ENCODE peak calls at places on chromosomes 13 and 19, in seven cellular contexts. Q, B, N, S, L, W and H are unnamed samples.

GRCh38 chr19:27774337-27774736 is 1438.6 kb downstream of the UQCRFS1 start:
- DNase-seq in L (no peak), W (no peak), N (no peak), Q (no peak), B (peak), S (no peak), H (no peak)

GRCh38 chr13:34172048-34172447 is 354.1 kb downstream of the RFC3 start:
- DNase-seq in N (no peak), S (no peak), B (peak), Q (no peak), L (no peak), W (no peak), H (no peak)

GRCh38 chr13:20441066-20441465 is 84.6 kb downstream of the CRYL1 start:
- DNase-seq in W (no peak), Q (no peak), L (no peak), S (no peak), B (no peak), N (no peak), H (no peak)

GRCh38 chr13:51154029-51154555 is 43.0 kb upstream of the C13orf42 start:
- DNase-seq in Q (no peak), B (peak), L (no peak), S (no peak), N (no peak), W (no peak), H (no peak)

GRCh38 chr19:56015756-56016155 is 29.2 kb downstream of the NLRP5 start:
- DNase-seq in B (peak), S (no peak), L (no peak), W (no peak), Q (no peak), N (no peak), H (no peak)

GRCh38 chr13:96998071-96998470 is 3.8 kb upstream of the OXGR1 start:
- DNase-seq in B (no peak), S (no peak), L (no peak), N (no peak), W (no peak), Q (no peak), H (no peak)

GRCh38 chr19:51749979-51750378 is 1.7 kb downstream of the FPR1 start:
- DNase-seq in N (no peak), Q (no peak), W (no peak), L (no peak), B (peak), S (no peak), H (no peak)

GRCh38 chr13:31920301-31920818 is 111.2 kb upstream of the FRY start:
- DNase-seq in S (no peak), B (peak), N (no peak), W (no peak), L (no peak), Q (no peak), H (no peak)

GRCh38 chr13:100646030-100646673 is 28.4 kb downstream of the TMTC4 start:
- DNase-seq in S (no peak), W (no peak), Q (no peak), L (no peak), N (no peak), B (peak), H (peak)

GRCh38 chr19:50967924-50968708 is 1.3 kb downstream of the KLK6 start:
- DNase-seq in S (no peak), B (no peak), W (no peak), N (no peak), Q (no peak), L (no peak), H (peak)

GRCh38 chr19:17209126-17210036 is 5.8 kb upstream of the USE1 start:
- DNase-seq in Q (no peak), S (no peak), W (peak), N (peak), B (peak), L (no peak), H (peak)

GRCh38 chr13:70249332-70250064 is 141.2 kb upstream of the KLHL1 start:
- DNase-seq in L (no peak), B (peak), N (no peak), Q (no peak), S (no peak), W (no peak), H (no peak)

GRCh38 chr19:11399667-11400066 is 15.6 kb upstream of the EPOR start:
- DNase-seq in L (no peak), N (no peak), W (no peak), Q (no peak), B (no peak), S (no peak), H (no peak)

GRCh38 chr19:2983351-2984195 is 6.2 kb downstream of the TLE6 start:
- DNase-seq in B (peak), L (no peak), W (no peak), S (no peak), Q (peak), N (peak), H (peak)

GRCh38 chr13:80082396-80083096 is 258.4 kb downstream of the SPRY2 start:
- DNase-seq in L (no peak), S (no peak), N (no peak), Q (no peak), B (peak), W (no peak), H (no peak)

GRCh38 chr13:29182216-29182615 is 362.1 kb downstream of the MTUS2 start:
- DNase-seq in S (no peak), L (no peak), Q (no peak), B (no peak), N (no peak), W (no peak), H (no peak)

GRCh38 chr13:50275392-50276063 is 260.3 kb downstream of the KCNRG start:
- DNase-seq in L (no peak), W (no peak), S (no peak), B (peak), N (no peak), Q (no peak), H (no peak)

GRCh38 chr13:75825161-75825560 is 189.0 kb downstream of the LMO7 start:
- DNase-seq in N (no peak), W (no peak), L (no peak), S (no peak), Q (no peak), B (no peak), H (peak)

GRCh38 chr19:51441410-51442390 is 16.6 kb downstream of the SIGLEC8 start:
- DNase-seq in W (peak), B (no peak), L (no peak), N (peak), Q (no peak), S (no peak), H (no peak)

GRCh38 chr13:113744197-113745000 is 14.6 kb upstream of the TMEM255B start:
- DNase-seq in S (no peak), W (peak), N (no peak), L (no peak), Q (no peak), B (no peak), H (no peak)

GRCh38 chr13:23007430-23007829 is 173.3 kb upstream of the SGCG start:
- DNase-seq in B (no peak), S (no peak), W (no peak), Q (peak), L (no peak), N (no peak), H (no peak)

GRCh38 chr13:106393776-106394175 is 141.7 kb downstream of the EFNB2 start:
- DNase-seq in N (no peak), S (no peak), W (no peak), Q (no peak), B (peak), L (no peak), H (no peak)

GRCh38 chr19:4493104-4493928 is 21.2 kb downstream of the HDGFL2 start:
- DNase-seq in N (no peak), L (no peak), B (no peak), S (no peak), Q (no peak), W (no peak), H (peak)

GRCh38 chr13:100334209-100334608 is 245.3 kb downstream of the PCCA start:
- DNase-seq in L (no peak), N (no peak), S (no peak), B (no peak), Q (no peak), W (no peak), H (no peak)

DNA sequence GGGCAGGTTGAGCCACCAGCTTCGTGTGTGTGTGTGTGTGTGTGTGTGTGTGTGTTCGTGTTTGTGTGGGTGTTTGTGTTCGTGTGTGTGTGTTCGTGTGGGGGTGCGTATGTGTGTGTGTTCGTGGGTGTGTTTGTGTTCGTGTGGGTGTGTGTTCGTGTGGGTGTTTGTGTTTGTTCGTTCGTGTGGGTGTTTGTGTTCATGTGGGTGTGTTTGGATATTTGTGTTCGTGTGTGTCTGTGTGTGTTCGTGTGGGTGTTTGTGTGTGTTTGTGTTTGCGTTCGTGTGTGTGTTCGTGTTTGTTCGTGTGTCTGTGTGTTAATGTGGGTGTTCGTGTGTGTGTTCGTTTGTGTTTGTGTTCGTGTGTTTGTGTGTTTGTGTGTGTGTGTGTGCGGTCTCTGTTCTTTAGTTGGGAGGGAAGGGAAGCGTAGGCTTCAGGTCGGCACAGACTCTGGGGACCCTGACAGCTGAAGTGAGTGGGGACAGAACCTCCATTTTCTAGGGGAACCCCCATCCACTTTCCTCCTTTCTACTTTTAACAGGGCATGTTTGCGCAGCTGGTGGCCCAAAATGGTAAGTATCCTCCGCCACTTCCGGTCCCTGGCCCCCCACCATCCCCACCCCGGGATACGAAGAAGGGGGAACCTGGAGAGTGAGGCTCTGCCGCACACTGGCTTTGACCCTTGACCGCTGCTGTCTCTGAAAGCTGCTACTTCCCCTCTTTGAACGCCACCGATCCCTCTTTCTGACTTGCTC is 1.6 kb downstream of the TNFSF9 start:
- DNase-seq in L (no peak), W (peak), B (no peak), S (no peak), N (peak), Q (no peak), H (peak)
- H3K4me3 ChIP-seq in L (peak), W (no peak), B (no peak), S (peak), N (no peak), Q (no peak), H (peak)

DNA sequence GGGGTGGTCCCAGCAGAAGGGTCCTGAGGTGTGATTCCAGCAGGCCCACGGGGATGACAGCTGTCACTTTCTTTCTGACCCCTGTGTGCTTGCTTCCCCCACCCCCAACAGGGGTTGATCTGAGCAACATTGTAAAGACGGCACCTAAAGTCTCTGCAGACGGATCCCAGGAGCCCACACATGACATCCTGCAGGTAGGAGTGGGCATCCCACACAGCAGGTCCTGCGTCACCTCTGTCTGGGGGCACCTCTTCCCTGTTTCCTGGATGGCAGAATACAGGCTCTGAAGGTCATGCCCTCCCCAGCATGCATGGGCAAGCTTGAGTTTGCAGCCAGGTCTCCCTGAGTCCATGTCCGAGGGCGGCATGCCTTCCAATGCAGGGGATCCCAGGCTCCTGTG is 10.5 kb downstream of the ARMC6 start:
- DNase-seq in B (no peak), L (no peak), W (no peak), Q (no peak), S (no peak), N (no peak), H (no peak)
- H3K4me3 ChIP-seq in B (no peak), L (no peak), W (no peak), Q (no peak), S (no peak), N (no peak), H (no peak)

DNA sequence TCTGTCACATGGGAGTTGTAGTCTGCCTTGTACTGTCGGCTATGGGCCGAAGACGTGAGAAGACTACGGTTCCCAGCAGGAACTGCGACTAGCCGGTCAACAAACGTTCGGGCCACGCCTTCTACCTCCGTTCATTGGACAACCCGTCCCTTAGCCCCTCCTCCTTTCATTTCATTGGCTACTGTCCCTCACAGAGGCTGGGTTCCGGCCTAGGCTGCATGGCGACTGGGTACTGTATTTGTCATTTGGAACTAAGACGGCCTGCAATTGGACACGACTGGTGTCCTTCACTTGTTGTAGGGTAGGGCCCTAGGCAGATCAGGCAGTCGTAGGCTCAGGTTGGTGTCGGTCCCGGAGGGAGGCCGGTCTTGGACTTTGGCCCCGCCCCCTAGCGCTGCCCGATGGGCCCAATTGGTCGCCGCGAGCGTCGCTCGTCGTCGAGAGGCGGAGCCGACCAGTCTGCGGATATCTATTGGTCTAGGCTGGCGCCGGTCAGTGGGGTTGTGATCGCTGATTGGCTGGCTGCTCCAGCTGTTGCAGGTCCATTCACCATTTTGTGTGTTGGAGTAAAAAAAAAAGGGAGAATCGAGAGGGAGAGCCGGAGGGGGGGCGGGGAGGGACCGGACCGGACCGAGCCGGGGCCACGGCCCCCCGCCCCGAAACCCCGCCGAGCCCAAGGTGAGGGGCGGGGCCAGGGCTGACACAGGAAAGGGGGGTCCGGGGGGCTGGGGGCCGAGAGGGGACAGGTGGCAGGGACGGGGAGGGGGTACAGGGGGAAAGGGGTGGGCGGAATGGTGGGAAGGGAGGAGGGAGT is at the start of gene CIC:
- DNase-seq in N (peak), Q (peak), L (peak), W (peak), S (peak), B (peak), H (peak)
- H3K4me3 ChIP-seq in N (peak), Q (peak), L (peak), W (peak), S (peak), B (peak), H (peak)

GRCh38 chr13:44156294-44156658 is 217.3 kb upstream of the SERP2 start:
- DNase-seq in B (no peak), S (no peak), Q (no peak), N (no peak), W (no peak), L (no peak), H (no peak)
- H3K4me3 ChIP-seq in B (no peak), S (no peak), Q (peak), N (peak), W (no peak), L (peak), H (no peak)

GRCh38 chr19:49605605-49606004 is 14.6 kb downstream of the PRR12 start:
- DNase-seq in Q (no peak), W (no peak), L (no peak), N (no peak), S (no peak), B (no peak), H (no peak)
- H3K4me3 ChIP-seq in Q (no peak), W (no peak), L (no peak), N (no peak), S (no peak), B (no peak), H (no peak)

GRCh38 chr13:88303605-88304004 is 632.4 kb downstream of the SLITRK5 start:
- DNase-seq in Q (no peak), N (no peak), S (no peak), B (no peak), W (no peak), L (no peak), H (no peak)
- H3K4me3 ChIP-seq in Q (no peak), N (no peak), S (no peak), B (no peak), W (no peak), L (no peak), H (no peak)

GRCh38 chr19:49713236-49713845 is 22.4 kb downstream of the CPT1C start:
- DNase-seq in B (no peak), S (no peak), L (no peak), W (no peak), N (no peak), Q (no peak), H (no peak)
- H3K4me3 ChIP-seq in B (no peak), S (no peak), L (no peak), W (no peak), N (no peak), Q (no peak), H (no peak)

GRCh38 chr13:110949628-110950027 is 34.8 kb upstream of the ANKRD10 start:
- DNase-seq in B (no peak), W (no peak), Q (no peak), S (no peak), L (no peak), N (no peak), H (no peak)
- H3K4me3 ChIP-seq in B (no peak), W (no peak), Q (no peak), S (no peak), L (no peak), N (no peak), H (no peak)

GRCh38 chr13:74132152-74132767 is 1.9 kb downstream of the KLF12 start:
- DNase-seq in N (peak), W (no peak), L (no peak), S (no peak), B (peak), Q (no peak), H (no peak)
- H3K4me3 ChIP-seq in N (peak), W (peak), L (peak), S (peak), B (peak), Q (peak), H (peak)

DNA sequence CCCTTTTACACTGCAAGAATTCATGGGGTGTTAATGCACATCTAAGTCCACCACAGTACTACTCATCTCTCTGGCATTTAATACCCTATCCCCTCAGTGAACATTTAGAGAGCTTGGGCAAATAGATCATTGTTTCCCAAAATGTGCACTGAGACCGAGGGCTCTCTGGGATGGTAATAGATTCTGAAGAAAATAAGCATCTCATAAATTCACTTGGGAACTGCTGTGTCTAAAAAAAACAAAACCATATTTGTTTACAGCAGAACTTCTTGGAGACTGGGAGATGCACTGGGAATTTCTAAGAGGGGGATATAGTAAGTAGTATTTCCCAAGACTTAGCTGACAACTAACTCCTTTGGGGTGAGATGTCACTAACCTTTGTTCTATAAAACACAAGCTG is 58.4 kb downstream of the ENOX1 start:
- DNase-seq in N (no peak), B (peak), W (no peak), S (no peak), L (no peak), Q (no peak), H (no peak)
- H3K4me3 ChIP-seq in N (no peak), B (no peak), W (no peak), S (no peak), L (no peak), Q (no peak), H (no peak)